ENCODE peak calls at places on chromosomes 1 and 21, in seven cellular contexts. T is colonic mucosa; I is suprapubic skin; E is vagina; M is stimulated activated CD4-positive, alpha-beta T cell treated with anti-CD3 and anti-CD28 coated beads, Interleukin-1b, Interleukin-23, amount 100 ng/mL, for 24 hours; N is T-helper 17 cell; V is smooth muscle cell of the brain vasculature. B is an unnamed sample.

GRCh38 chr1:246151796-246152434 is 355.2 kb downstream of the SMYD3 start:
- DNase-seq in N (no peak), E (no peak), T (no peak), V (no peak), M (no peak), I (no peak), B (no peak)

GRCh38 chr1:110513511-110513910 is 5.5 kb downstream of the KCNA10 start:
- DNase-seq in V (no peak), E (no peak), T (no peak), N (no peak), M (no peak), I (no peak), B (no peak)

GRCh38 chr1:33971913-33972312 is 108.0 kb downstream of the HMGB4 start:
- DNase-seq in V (no peak), E (no peak), I (no peak), N (no peak), M (no peak), T (no peak), B (no peak)

GRCh38 chr1:101474039-101474665 is 237.3 kb downstream of the S1PR1 start:
- DNase-seq in I (no peak), E (no peak), M (no peak), N (no peak), V (no peak), T (no peak), B (no peak)

GRCh38 chr1:172976222-172977041 is 74.3 kb downstream of the TNFSF18 start:
- DNase-seq in E (no peak), M (no peak), T (peak; percentile 77), N (no peak), I (no peak), V (peak; percentile 51), B (no peak)

GRCh38 chr1:97814121-97814520 is 106.7 kb downstream of the DPYD start:
- DNase-seq in E (no peak), I (no peak), M (no peak), V (no peak), N (no peak), T (no peak), B (no peak)

GRCh38 chr21:45109831-45110492 is 35.6 kb downstream of the ADARB1 start:
- DNase-seq in E (no peak), T (no peak), N (no peak), V (no peak), I (no peak), M (no peak), B (no peak)

GRCh38 chr1:228361314-228362140 is 45.1 kb downstream of the TRIM11 start:
- DNase-seq in V (no peak), I (peak; percentile 55), M (no peak), T (no peak), E (no peak), N (no peak), B (no peak)

GRCh38 chr1:193850745-193851144 is 664.3 kb upstream of the B3GALT2 start:
- DNase-seq in M (no peak), N (no peak), E (no peak), V (no peak), I (no peak), T (no peak), B (no peak)

GRCh38 chr1:108560143-108560429 is 186 bp downstream of the EEIG2 start:
- DNase-seq in V (no peak), I (no peak), T (no peak), E (no peak), M (no peak), N (no peak), B (no peak)

GRCh38 chr1:90924982-90925381 is 96.9 kb downstream of the ZNF644 start:
- DNase-seq in V (no peak), N (no peak), M (no peak), T (no peak), E (no peak), I (no peak), B (no peak)

GRCh38 chr1:54984126-54984842 is 3.9 kb downstream of the TMEM61 start:
- DNase-seq in I (no peak), M (no peak), N (no peak), T (no peak), E (no peak), V (peak; percentile 10), B (no peak)

GRCh38 chr1:11318982-11319381 is 46.0 kb downstream of the UBIAD1 start:
- DNase-seq in V (no peak), N (no peak), E (no peak), I (no peak), T (no peak), M (no peak), B (no peak)

GRCh38 chr1:53069663-53070327 is 7.8 kb downstream of the PODN start:
- DNase-seq in V (no peak), E (no peak), M (no peak), N (no peak), T (no peak), I (peak; percentile 55), B (peak; percentile 15)

GRCh38 chr1:156114101-156114918 is at the start of gene LMNA:
- DNase-seq in E (no peak), V (peak; percentile 76), M (peak; percentile 53), T (peak; percentile 95), N (peak; percentile 74), I (peak; percentile 98), B (peak; percentile 91)

B was measured in omental fat pad.